ENCODE peak calls at places on chromosomes 12 and 14, in nine cellular contexts. One of them, this sample, is unnamed.

GRCh38 chr12:26126340-26127284 is 1.8 kb upstream of the BHLHE41 start:
- DNase-seq in CD4-positive, alpha-beta T cell: no peak
- DNase-seq in stimulated activated CD8-positive, alpha-beta memory T cell treated with anti-CD3 and anti-CD28 coated beads, Interleukin-4, amount 100 ng/mL, for 48 hours: peak
- DNase-seq in stimulated activated CD4-positive, alpha-beta T cell treated with anti-CD3 and anti-CD28 coated beads, Interleukin-15, amount 100 ng/mL, for 1 hour: no peak
- DNase-seq in NCI-H2081: peak
- DNase-seq in activated gamma-delta T cell treated with Interleukin-2 at 50 U/mL for 16 hours: no peak
- DNase-seq in activated CD4-positive, alpha-beta T cell treated with anti-CD3 and anti-CD28 coated beads, Interleukin-2, amount 50 U/mL, for 1 hour: no peak
- DNase-seq in NCI-H1417: peak
- DNase-seq in ELR: peak
- DNase-seq in this sample: peak

GRCh38 chr14:56085471-56085870 is 32.7 kb upstream of the PELI2 start:
- DNase-seq in NCI-H2081: no peak
- DNase-seq in ELR: peak
- DNase-seq in stimulated activated CD8-positive, alpha-beta memory T cell treated with anti-CD3 and anti-CD28 coated beads, Interleukin-4, amount 100 ng/mL, for 48 hours: no peak
- DNase-seq in CD4-positive, alpha-beta T cell: no peak
- DNase-seq in NCI-H1417: no peak
- DNase-seq in activated gamma-delta T cell treated with Interleukin-2 at 50 U/mL for 16 hours: no peak
- DNase-seq in activated CD4-positive, alpha-beta T cell treated with anti-CD3 and anti-CD28 coated beads, Interleukin-2, amount 50 U/mL, for 1 hour: no peak
- DNase-seq in stimulated activated CD4-positive, alpha-beta T cell treated with anti-CD3 and anti-CD28 coated beads, Interleukin-15, amount 100 ng/mL, for 1 hour: no peak
- DNase-seq in this sample: no peak

GRCh38 chr12:43835656-43836454 is at the start of gene TMEM117:
- DNase-seq in ELR: peak
- DNase-seq in CD4-positive, alpha-beta T cell: peak
- DNase-seq in activated gamma-delta T cell treated with Interleukin-2 at 50 U/mL for 16 hours: peak
- DNase-seq in stimulated activated CD4-positive, alpha-beta T cell treated with anti-CD3 and anti-CD28 coated beads, Interleukin-15, amount 100 ng/mL, for 1 hour: peak
- DNase-seq in stimulated activated CD8-positive, alpha-beta memory T cell treated with anti-CD3 and anti-CD28 coated beads, Interleukin-4, amount 100 ng/mL, for 48 hours: peak
- DNase-seq in NCI-H2081: peak
- DNase-seq in activated CD4-positive, alpha-beta T cell treated with anti-CD3 and anti-CD28 coated beads, Interleukin-2, amount 50 U/mL, for 1 hour: peak
- DNase-seq in NCI-H1417: peak
- DNase-seq in this sample: peak

GRCh38 chr12:31999692-32000091 is 40.5 kb downstream of the RESF1 start:
- DNase-seq in activated gamma-delta T cell treated with Interleukin-2 at 50 U/mL for 16 hours: no peak
- DNase-seq in NCI-H1417: no peak
- DNase-seq in stimulated activated CD4-positive, alpha-beta T cell treated with anti-CD3 and anti-CD28 coated beads, Interleukin-15, amount 100 ng/mL, for 1 hour: no peak
- DNase-seq in ELR: no peak
- DNase-seq in CD4-positive, alpha-beta T cell: no peak
- DNase-seq in NCI-H2081: no peak
- DNase-seq in stimulated activated CD8-positive, alpha-beta memory T cell treated with anti-CD3 and anti-CD28 coated beads, Interleukin-4, amount 100 ng/mL, for 48 hours: no peak
- DNase-seq in activated CD4-positive, alpha-beta T cell treated with anti-CD3 and anti-CD28 coated beads, Interleukin-2, amount 50 U/mL, for 1 hour: no peak
- DNase-seq in this sample: no peak

GRCh38 chr14:50001146-50001998 is 108.5 kb downstream of the ARF6 start:
- DNase-seq in ELR: peak
- DNase-seq in NCI-H1417: peak
- DNase-seq in activated gamma-delta T cell treated with Interleukin-2 at 50 U/mL for 16 hours: peak
- DNase-seq in activated CD4-positive, alpha-beta T cell treated with anti-CD3 and anti-CD28 coated beads, Interleukin-2, amount 50 U/mL, for 1 hour: peak
- DNase-seq in CD4-positive, alpha-beta T cell: peak
- DNase-seq in NCI-H2081: peak
- DNase-seq in stimulated activated CD4-positive, alpha-beta T cell treated with anti-CD3 and anti-CD28 coated beads, Interleukin-15, amount 100 ng/mL, for 1 hour: peak
- DNase-seq in stimulated activated CD8-positive, alpha-beta memory T cell treated with anti-CD3 and anti-CD28 coated beads, Interleukin-4, amount 100 ng/mL, for 48 hours: peak
- DNase-seq in this sample: peak

GRCh38 chr12:11731042-11731357 is 81.5 kb downstream of the ETV6 start:
- DNase-seq in activated gamma-delta T cell treated with Interleukin-2 at 50 U/mL for 16 hours: no peak
- DNase-seq in stimulated activated CD8-positive, alpha-beta memory T cell treated with anti-CD3 and anti-CD28 coated beads, Interleukin-4, amount 100 ng/mL, for 48 hours: no peak
- DNase-seq in activated CD4-positive, alpha-beta T cell treated with anti-CD3 and anti-CD28 coated beads, Interleukin-2, amount 50 U/mL, for 1 hour: no peak
- DNase-seq in NCI-H1417: no peak
- DNase-seq in CD4-positive, alpha-beta T cell: no peak
- DNase-seq in stimulated activated CD4-positive, alpha-beta T cell treated with anti-CD3 and anti-CD28 coated beads, Interleukin-15, amount 100 ng/mL, for 1 hour: no peak
- DNase-seq in ELR: no peak
- DNase-seq in NCI-H2081: no peak
- DNase-seq in this sample: no peak

GRCh38 chr12:41531147-41531829 is 343.2 kb downstream of the PDZRN4 start:
- DNase-seq in NCI-H1417: no peak
- DNase-seq in stimulated activated CD4-positive, alpha-beta T cell treated with anti-CD3 and anti-CD28 coated beads, Interleukin-15, amount 100 ng/mL, for 1 hour: no peak
- DNase-seq in CD4-positive, alpha-beta T cell: no peak
- DNase-seq in activated CD4-positive, alpha-beta T cell treated with anti-CD3 and anti-CD28 coated beads, Interleukin-2, amount 50 U/mL, for 1 hour: no peak
- DNase-seq in activated gamma-delta T cell treated with Interleukin-2 at 50 U/mL for 16 hours: no peak
- DNase-seq in NCI-H2081: no peak
- DNase-seq in ELR: no peak
- DNase-seq in stimulated activated CD8-positive, alpha-beta memory T cell treated with anti-CD3 and anti-CD28 coated beads, Interleukin-4, amount 100 ng/mL, for 48 hours: no peak
- DNase-seq in this sample: no peak

GRCh38 chr12:79557690-79558315 is 133.0 kb downstream of the PAWR start:
- DNase-seq in stimulated activated CD4-positive, alpha-beta T cell treated with anti-CD3 and anti-CD28 coated beads, Interleukin-15, amount 100 ng/mL, for 1 hour: no peak
- DNase-seq in NCI-H1417: no peak
- DNase-seq in NCI-H2081: no peak
- DNase-seq in CD4-positive, alpha-beta T cell: no peak
- DNase-seq in stimulated activated CD8-positive, alpha-beta memory T cell treated with anti-CD3 and anti-CD28 coated beads, Interleukin-4, amount 100 ng/mL, for 48 hours: no peak
- DNase-seq in activated CD4-positive, alpha-beta T cell treated with anti-CD3 and anti-CD28 coated beads, Interleukin-2, amount 50 U/mL, for 1 hour: no peak
- DNase-seq in ELR: no peak
- DNase-seq in activated gamma-delta T cell treated with Interleukin-2 at 50 U/mL for 16 hours: no peak
- DNase-seq in this sample: no peak

GRCh38 chr14:54106802-54107377 is 150.3 kb upstream of the BMP4 start:
- DNase-seq in ELR: peak
- DNase-seq in CD4-positive, alpha-beta T cell: no peak
- DNase-seq in stimulated activated CD8-positive, alpha-beta memory T cell treated with anti-CD3 and anti-CD28 coated beads, Interleukin-4, amount 100 ng/mL, for 48 hours: no peak
- DNase-seq in stimulated activated CD4-positive, alpha-beta T cell treated with anti-CD3 and anti-CD28 coated beads, Interleukin-15, amount 100 ng/mL, for 1 hour: no peak
- DNase-seq in NCI-H1417: no peak
- DNase-seq in activated gamma-delta T cell treated with Interleukin-2 at 50 U/mL for 16 hours: no peak
- DNase-seq in activated CD4-positive, alpha-beta T cell treated with anti-CD3 and anti-CD28 coated beads, Interleukin-2, amount 50 U/mL, for 1 hour: no peak
- DNase-seq in NCI-H2081: no peak
- DNase-seq in this sample: no peak

GRCh38 chr12:105331805-105332251 is 1.3 kb downstream of the C12orf75 start:
- DNase-seq in stimulated activated CD8-positive, alpha-beta memory T cell treated with anti-CD3 and anti-CD28 coated beads, Interleukin-4, amount 100 ng/mL, for 48 hours: peak
- DNase-seq in activated gamma-delta T cell treated with Interleukin-2 at 50 U/mL for 16 hours: peak
- DNase-seq in stimulated activated CD4-positive, alpha-beta T cell treated with anti-CD3 and anti-CD28 coated beads, Interleukin-15, amount 100 ng/mL, for 1 hour: no peak
- DNase-seq in NCI-H1417: peak
- DNase-seq in ELR: peak
- DNase-seq in NCI-H2081: peak
- DNase-seq in activated CD4-positive, alpha-beta T cell treated with anti-CD3 and anti-CD28 coated beads, Interleukin-2, amount 50 U/mL, for 1 hour: peak
- DNase-seq in CD4-positive, alpha-beta T cell: no peak
- DNase-seq in this sample: no peak

GRCh38 chr12:107760207-107760816 is 625 bp downstream of the PRDM4 start:
- DNase-seq in NCI-H1417: no peak
- DNase-seq in stimulated activated CD8-positive, alpha-beta memory T cell treated with anti-CD3 and anti-CD28 coated beads, Interleukin-4, amount 100 ng/mL, for 48 hours: peak
- DNase-seq in activated CD4-positive, alpha-beta T cell treated with anti-CD3 and anti-CD28 coated beads, Interleukin-2, amount 50 U/mL, for 1 hour: peak
- DNase-seq in stimulated activated CD4-positive, alpha-beta T cell treated with anti-CD3 and anti-CD28 coated beads, Interleukin-15, amount 100 ng/mL, for 1 hour: no peak
- DNase-seq in NCI-H2081: peak
- DNase-seq in activated gamma-delta T cell treated with Interleukin-2 at 50 U/mL for 16 hours: peak
- DNase-seq in CD4-positive, alpha-beta T cell: peak
- DNase-seq in ELR: peak
- DNase-seq in this sample: no peak

GRCh38 chr14:61099221-61099835 is 118.3 kb downstream of the SLC38A6 start:
- DNase-seq in ELR: no peak
- DNase-seq in CD4-positive, alpha-beta T cell: no peak
- DNase-seq in activated gamma-delta T cell treated with Interleukin-2 at 50 U/mL for 16 hours: no peak
- DNase-seq in activated CD4-positive, alpha-beta T cell treated with anti-CD3 and anti-CD28 coated beads, Interleukin-2, amount 50 U/mL, for 1 hour: no peak
- DNase-seq in NCI-H2081: no peak
- DNase-seq in stimulated activated CD8-positive, alpha-beta memory T cell treated with anti-CD3 and anti-CD28 coated beads, Interleukin-4, amount 100 ng/mL, for 48 hours: no peak
- DNase-seq in stimulated activated CD4-positive, alpha-beta T cell treated with anti-CD3 and anti-CD28 coated beads, Interleukin-15, amount 100 ng/mL, for 1 hour: no peak
- DNase-seq in NCI-H1417: no peak
- DNase-seq in this sample: no peak

GRCh38 chr14:20742132-20742531 is 3.6 kb upstream of the EDDM3A start:
- DNase-seq in ELR: no peak
- DNase-seq in activated CD4-positive, alpha-beta T cell treated with anti-CD3 and anti-CD28 coated beads, Interleukin-2, amount 50 U/mL, for 1 hour: no peak
- DNase-seq in NCI-H2081: no peak
- DNase-seq in CD4-positive, alpha-beta T cell: no peak
- DNase-seq in activated gamma-delta T cell treated with Interleukin-2 at 50 U/mL for 16 hours: no peak
- DNase-seq in stimulated activated CD4-positive, alpha-beta T cell treated with anti-CD3 and anti-CD28 coated beads, Interleukin-15, amount 100 ng/mL, for 1 hour: no peak
- DNase-seq in NCI-H1417: no peak
- DNase-seq in stimulated activated CD8-positive, alpha-beta memory T cell treated with anti-CD3 and anti-CD28 coated beads, Interleukin-4, amount 100 ng/mL, for 48 hours: no peak
- DNase-seq in this sample: no peak

GRCh38 chr12:48927261-48927660 is 2.0 kb upstream of the FKBP11 start:
- DNase-seq in ELR: peak
- DNase-seq in activated CD4-positive, alpha-beta T cell treated with anti-CD3 and anti-CD28 coated beads, Interleukin-2, amount 50 U/mL, for 1 hour: no peak
- DNase-seq in stimulated activated CD4-positive, alpha-beta T cell treated with anti-CD3 and anti-CD28 coated beads, Interleukin-15, amount 100 ng/mL, for 1 hour: no peak
- DNase-seq in stimulated activated CD8-positive, alpha-beta memory T cell treated with anti-CD3 and anti-CD28 coated beads, Interleukin-4, amount 100 ng/mL, for 48 hours: no peak
- DNase-seq in CD4-positive, alpha-beta T cell: no peak
- DNase-seq in activated gamma-delta T cell treated with Interleukin-2 at 50 U/mL for 16 hours: no peak
- DNase-seq in NCI-H1417: no peak
- DNase-seq in NCI-H2081: no peak
- DNase-seq in this sample: no peak